ENCODE peak calls at places on chromosomes 4 and X, in eight cellular contexts. K is cardiac muscle cell; L is thyroid gland; U is CD8-positive, alpha-beta memory T cell; G is neural progenitor cell; B is GM23248; C is RWPE1; M is transverse colon. X is an unnamed sample.

GRCh38 chrX:134713618-134714107 is 55.4 kb upstream of the PLAC1 start:
- DNase-seq in K (no peak), L (no peak), U (no peak), G (no peak), B (no peak), C (no peak), M (no peak), X (no peak)

GRCh38 chrX:80430826-80431501 is 10.7 kb downstream of the TENT5D start:
- DNase-seq in K (no peak), L (no peak), U (no peak), G (peak), B (peak), C (no peak), M (no peak), X (no peak)

GRCh38 chrX:150085881-150086280 is 147.6 kb upstream of the EOLA2 start:
- DNase-seq in K (no peak), L (no peak), U (no peak), G (no peak), B (peak), C (no peak), M (no peak), X (no peak)

GRCh38 chr4:19382993-19383392 is 868.7 kb upstream of the SLIT2 start:
- DNase-seq in K (no peak), L (no peak), U (no peak), G (no peak), B (peak), C (no peak), M (no peak), X (no peak)

GRCh38 chr4:150117094-150117493 is 38.8 kb downstream of the DCLK2 start:
- DNase-seq in K (no peak), L (no peak), U (no peak), G (no peak), B (peak), C (no peak), M (no peak), X (no peak)

GRCh38 chr4:38993683-38994082 is 38.5 kb downstream of the TMEM156 start:
- DNase-seq in K (no peak), L (no peak), U (no peak), G (no peak), B (no peak), C (peak), M (no peak), X (no peak)

GRCh38 chr4:52713456-52713937 is 37.7 kb downstream of the ERVMER34-1 start:
- DNase-seq in K (peak), L (no peak), U (no peak), G (peak), B (no peak), C (no peak), M (no peak), X (no peak)

GRCh38 chr4:37561803-37562207 is 124.4 kb downstream of the RELL1 start:
- DNase-seq in K (no peak), L (no peak), U (no peak), G (no peak), B (peak), C (peak), M (no peak), X (no peak)

GRCh38 chrX:40933132-40934078 is 151.8 kb upstream of the USP9X start:
- DNase-seq in K (peak), L (no peak), U (peak), G (peak), B (peak), C (no peak), M (no peak), X (no peak)

GRCh38 chrX:50697691-50698090 is 116.3 kb downstream of the SHROOM4 start:
- DNase-seq in K (peak), L (no peak), U (no peak), G (no peak), B (peak), C (peak), M (no peak), X (no peak)

GRCh38 chrX:154444001-154444754 is at the start of gene FAM50A:
- DNase-seq in K (peak), L (peak), U (peak), G (peak), B (peak), C (no peak), M (peak), X (peak)

GRCh38 chr4:33104190-33104773 is 2384.1 kb downstream of the PCDH7 start:
- DNase-seq in K (no peak), L (no peak), U (no peak), G (no peak), B (no peak), C (no peak), M (no peak), X (no peak)

GRCh38 chr4:39526810-39527295 is 386 bp downstream of the UGDH start:
- DNase-seq in K (no peak), L (no peak), U (no peak), G (peak), B (no peak), C (no peak), M (no peak), X (no peak)

GRCh38 chr4:142452132-142452855 is 393.8 kb downstream of the INPP4B start:
- DNase-seq in K (no peak), L (no peak), U (no peak), G (peak), B (peak), C (no peak), M (no peak), X (no peak)

GRCh38 chr4:168701061-168701460 is 204.2 kb downstream of the PALLD start:
- DNase-seq in K (no peak), L (peak), U (no peak), G (no peak), B (no peak), C (no peak), M (no peak), X (no peak)

GRCh38 chr4:14345356-14345775 is 656.9 kb upstream of the CPEB2 start:
- DNase-seq in K (no peak), L (no peak), U (no peak), G (no peak), B (peak), C (peak), M (no peak), X (no peak)

GRCh38 chrX:15719324-15719968 is 18.6 kb upstream of the CA5B start:
- DNase-seq in K (no peak), L (no peak), U (no peak), G (no peak), B (no peak), C (no peak), M (no peak), X (no peak)

GRCh38 chr4:82097504-82097903 is 276.3 kb downstream of the HNRNPD start:
- DNase-seq in K (no peak), L (no peak), U (no peak), G (no peak), B (no peak), C (no peak), M (no peak), X (no peak)

GRCh38 chr4:183347586-183347985 is 25.4 kb upstream of the CLDN24 start:
- DNase-seq in K (no peak), L (no peak), U (no peak), G (no peak), B (peak), C (no peak), M (no peak), X (no peak)

GRCh38 chr4:177005801-177006230 is 213.1 kb upstream of the VEGFC start:
- DNase-seq in K (no peak), L (no peak), U (no peak), G (no peak), B (peak), C (no peak), M (no peak), X (no peak)

GRCh38 chr4:165312506-165312905 is 15.0 kb upstream of the MSMO1 start:
- DNase-seq in K (no peak), L (no peak), U (no peak), G (no peak), B (peak), C (no peak), M (no peak), X (no peak)

GRCh38 chr4:26496207-26496783 is 6.0 kb upstream of the CCKAR start:
- DNase-seq in K (no peak), L (no peak), U (no peak), G (no peak), B (peak), C (no peak), M (no peak), X (no peak)

GRCh38 chr4:181643466-181643865 is 599.7 kb upstream of the TENM3 start:
- DNase-seq in K (no peak), L (no peak), U (no peak), G (no peak), B (no peak), C (no peak), M (no peak), X (no peak)

GRCh38 chr4:80192937-80193336 is 4.4 kb upstream of the PRDM8 start:
- DNase-seq in K (no peak), L (no peak), U (no peak), G (no peak), B (peak), C (no peak), M (no peak), X (no peak)

GRCh38 chr4:41998019-41998418 is 7.7 kb downstream of the SLC30A9 start:
- DNase-seq in K (peak), L (no peak), U (no peak), G (no peak), B (no peak), C (no peak), M (no peak), X (no peak)

GRCh38 chr4:15729910-15730533 is 27.2 kb downstream of the BST1 start:
- DNase-seq in K (peak), L (no peak), U (peak), G (peak), B (peak), C (peak), M (no peak), X (peak)

GRCh38 chrX:153460826-153461225 is 9.6 kb downstream of the HAUS7 start:
- DNase-seq in K (peak), L (peak), U (peak), G (peak), B (peak), C (peak), M (peak), X (peak)

GRCh38 chr4:53714377-53715140 is 123.3 kb upstream of the LNX1 start:
- DNase-seq in K (no peak), L (no peak), U (no peak), G (no peak), B (peak), C (no peak), M (no peak), X (no peak)

GRCh38 chr4:80165855-80166254 is 31.4 kb upstream of the PRDM8 start:
- DNase-seq in K (no peak), L (no peak), U (no peak), G (no peak), B (no peak), C (no peak), M (no peak), X (no peak)

GRCh38 chrX:3435057-3435456 is 88.6 kb upstream of the MXRA5 start:
- DNase-seq in K (no peak), L (no peak), U (no peak), G (no peak), B (no peak), C (no peak), M (no peak), X (no peak)

GRCh38 chr4:83961575-83961974 is 425.7 kb downstream of the GPAT3 start:
- DNase-seq in K (no peak), L (no peak), U (no peak), G (no peak), B (peak), C (peak), M (no peak), X (no peak)

GRCh38 chr4:44447563-44448504 is 775 bp downstream of the KCTD8 start:
- DNase-seq in K (peak), L (peak), U (no peak), G (peak), B (peak), C (peak), M (no peak), X (peak)

GRCh38 chr4:1337951-1338751 is 8.9 kb upstream of the UVSSA start:
- DNase-seq in K (no peak), L (no peak), U (no peak), G (no peak), B (no peak), C (no peak), M (no peak), X (no peak)
- H3K27ac ChIP-seq in K (no peak), L (no peak), U (no peak), G (no peak), B (no peak), C (peak), M (no peak), X (no peak)

DNA sequence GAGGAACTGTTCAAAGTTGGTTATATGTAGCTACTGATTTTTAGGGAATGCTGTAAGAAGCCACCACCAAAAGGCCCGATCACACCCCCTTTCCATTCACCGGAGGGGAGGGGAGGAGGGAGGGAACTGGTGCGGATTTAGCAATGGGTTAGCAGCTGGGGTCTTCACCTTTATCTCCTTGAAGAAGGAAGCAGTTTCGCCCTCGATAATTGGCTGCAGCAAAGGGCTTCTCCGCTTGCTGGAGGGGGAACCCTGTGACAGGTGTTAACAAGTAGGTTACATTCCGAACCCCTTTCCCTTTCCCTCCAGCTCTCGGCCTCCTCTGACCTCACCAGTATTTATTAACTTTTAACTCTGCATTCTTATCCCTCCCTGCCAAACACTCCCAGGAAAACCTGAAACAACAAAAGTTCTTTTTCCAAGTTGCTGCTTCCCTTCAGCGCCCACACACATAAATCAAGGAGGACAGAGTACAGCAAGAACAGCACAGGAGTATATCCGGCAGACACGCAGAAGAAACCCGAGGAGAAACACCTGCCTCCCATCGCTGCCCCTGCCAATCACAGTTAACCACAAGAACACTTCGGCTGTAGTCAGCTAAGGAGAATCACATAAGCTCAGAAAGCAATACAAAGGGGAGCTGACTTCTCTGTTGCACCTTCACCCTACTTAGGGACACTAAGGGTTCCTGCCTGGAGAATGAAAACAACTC is 39.8 kb upstream of the NAP1L5 start:
- DNase-seq in K (no peak), L (peak), U (peak), G (peak), B (no peak), C (no peak), M (peak), X (peak)
- H3K27ac ChIP-seq in K (peak), L (peak), U (no peak), G (peak), B (no peak), C (no peak), M (peak), X (no peak)

DNA sequence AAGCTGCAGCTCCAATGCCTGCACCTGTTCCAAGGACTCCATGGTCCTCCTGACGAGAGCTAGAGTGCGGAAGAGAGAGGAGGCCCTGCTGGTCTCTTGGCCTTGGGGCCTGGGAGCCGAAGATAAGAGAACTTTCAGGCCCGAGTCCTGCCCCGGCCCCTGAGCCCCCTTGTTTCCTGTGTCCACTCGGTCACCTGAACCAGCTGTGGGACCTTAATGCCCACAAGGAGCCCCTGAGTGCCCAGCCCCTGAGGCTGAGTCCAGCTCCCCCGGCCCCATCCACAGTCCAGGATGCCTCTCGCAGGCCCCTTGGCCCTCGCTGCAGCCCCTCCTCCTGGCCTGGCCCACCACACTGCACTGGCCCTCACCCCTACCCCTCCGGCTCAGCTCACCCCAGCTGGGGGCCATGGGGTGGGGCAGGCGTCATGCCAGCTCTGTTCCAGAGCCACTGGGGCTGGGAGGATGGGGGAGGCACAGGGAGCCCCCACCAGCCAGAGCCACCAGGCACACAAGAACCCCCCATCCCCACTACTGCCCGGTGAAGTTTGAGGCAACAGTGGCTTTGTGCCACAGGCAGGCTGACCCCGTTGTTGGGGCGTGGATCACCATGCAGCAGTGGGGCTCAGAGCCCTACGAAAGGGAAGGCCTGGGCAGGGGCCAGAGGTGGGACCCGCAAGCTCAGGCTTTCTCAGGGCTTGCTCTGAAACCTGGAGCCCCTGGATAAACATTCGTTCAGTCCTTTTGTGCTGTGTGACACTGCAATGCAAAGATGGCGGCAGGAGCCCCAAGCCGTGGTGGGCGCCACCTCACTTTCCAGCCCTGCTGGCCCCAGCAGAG is 14.1 kb downstream of the NAT8L start:
- DNase-seq in K (no peak), L (no peak), U (no peak), G (no peak), B (no peak), C (no peak), M (no peak), X (no peak)
- H3K27ac ChIP-seq in K (no peak), L (no peak), U (no peak), G (no peak), B (no peak), C (no peak), M (no peak), X (no peak)

GRCh38 chrX:130299279-130300009 is 30.7 kb upstream of the ZNF280C start:
- DNase-seq in K (peak), L (no peak), U (no peak), G (no peak), B (no peak), C (no peak), M (peak), X (peak)
- H3K27ac ChIP-seq in K (no peak), L (no peak), U (no peak), G (no peak), B (no peak), C (no peak), M (no peak), X (no peak)

DNA sequence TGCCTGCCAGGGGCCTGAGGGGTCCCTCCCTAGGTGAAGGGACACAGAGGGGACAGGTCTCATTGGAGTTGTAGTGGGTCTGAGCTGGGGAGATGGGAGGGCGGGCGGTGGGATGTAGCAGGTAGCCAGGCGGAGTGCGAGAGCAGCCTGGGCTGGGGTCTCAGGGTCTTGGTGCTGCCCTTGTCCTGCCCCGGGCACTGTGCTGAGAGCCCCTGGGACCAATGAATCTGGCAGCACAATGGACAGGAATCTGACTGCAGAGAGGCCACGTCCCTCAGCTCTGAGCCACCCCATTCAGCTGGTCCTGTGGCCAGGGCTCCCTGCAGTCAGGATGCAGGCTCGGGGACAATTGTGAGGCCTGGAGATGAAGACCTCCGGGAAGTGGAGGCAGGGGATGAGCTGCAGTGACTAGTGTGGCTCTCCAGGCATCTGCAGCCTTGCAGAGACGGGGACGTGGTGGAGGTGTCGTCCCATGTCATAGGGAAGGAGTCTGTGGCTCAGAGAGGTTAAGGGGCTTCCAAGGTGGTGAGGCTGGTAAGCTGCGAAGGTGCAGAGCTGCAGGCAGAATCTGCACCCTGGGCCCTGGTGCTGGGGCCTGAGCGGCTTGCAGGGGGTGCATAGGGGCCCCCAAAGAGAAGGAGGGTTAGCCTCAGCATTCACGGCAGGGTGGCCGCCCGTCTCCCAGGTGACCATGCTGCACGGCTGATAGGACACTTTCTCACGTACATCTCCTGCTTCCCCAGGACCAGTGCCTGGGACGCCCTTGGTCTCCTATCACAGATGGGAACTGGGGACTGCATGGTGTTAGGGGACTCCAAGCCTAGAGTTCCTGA is 20.6 kb downstream of the NSG1 start:
- DNase-seq in K (no peak), L (no peak), U (no peak), G (no peak), B (no peak), C (no peak), M (no peak), X (no peak)
- H3K27ac ChIP-seq in K (no peak), L (no peak), U (no peak), G (no peak), B (no peak), C (no peak), M (no peak), X (no peak)

X was measured in colonic mucosa.